ENCODE peak calls at places on chromosomes 12 and 14, in seven cellular contexts. One of them, this sample, is unnamed.

GRCh38 chr14:22986508-22987054 is 4.2 kb upstream of the AJUBA start:
- DNase-seq in uterus: peak
- DNase-seq in NB4: peak
- DNase-seq in heart left ventricle: peak
- DNase-seq in astrocyte of the spinal cord: peak
- DNase-seq in HCT116: peak
- DNase-seq in dorsolateral prefrontal cortex: peak
- DNase-seq in this sample: peak

GRCh38 chr12:16165506-16165905 is 112.0 kb downstream of the SLC15A5 start:
- DNase-seq in uterus: peak
- DNase-seq in astrocyte of the spinal cord: peak
- DNase-seq in heart left ventricle: no peak
- DNase-seq in dorsolateral prefrontal cortex: no peak
- DNase-seq in HCT116: peak
- DNase-seq in NB4: peak
- DNase-seq in this sample: peak

GRCh38 chr12:64618953-64619590 is 8.8 kb downstream of the RASSF3 start:
- DNase-seq in uterus: no peak
- DNase-seq in heart left ventricle: no peak
- DNase-seq in NB4: peak
- DNase-seq in HCT116: no peak
- DNase-seq in dorsolateral prefrontal cortex: no peak
- DNase-seq in astrocyte of the spinal cord: peak
- DNase-seq in this sample: peak

GRCh38 chr12:73076760-73077159 is 804.6 kb downstream of the TRHDE start:
- DNase-seq in HCT116: no peak
- DNase-seq in NB4: no peak
- DNase-seq in dorsolateral prefrontal cortex: no peak
- DNase-seq in uterus: no peak
- DNase-seq in astrocyte of the spinal cord: no peak
- DNase-seq in heart left ventricle: no peak
- DNase-seq in this sample: no peak

GRCh38 chr12:46383654-46384450 is 11.3 kb upstream of the SLC38A2 start:
- DNase-seq in heart left ventricle: peak
- DNase-seq in astrocyte of the spinal cord: peak
- DNase-seq in HCT116: peak
- DNase-seq in uterus: peak
- DNase-seq in NB4: peak
- DNase-seq in dorsolateral prefrontal cortex: peak
- DNase-seq in this sample: peak

GRCh38 chr12:124500232-124501079 is 67.0 kb downstream of the NCOR2 start:
- DNase-seq in astrocyte of the spinal cord: peak
- DNase-seq in uterus: no peak
- DNase-seq in NB4: no peak
- DNase-seq in heart left ventricle: no peak
- DNase-seq in HCT116: no peak
- DNase-seq in dorsolateral prefrontal cortex: no peak
- DNase-seq in this sample: peak

GRCh38 chr14:53148612-53149202 is 4.4 kb downstream of the DDHD1 start:
- DNase-seq in heart left ventricle: no peak
- DNase-seq in NB4: no peak
- DNase-seq in HCT116: no peak
- DNase-seq in astrocyte of the spinal cord: no peak
- DNase-seq in uterus: no peak
- DNase-seq in dorsolateral prefrontal cortex: no peak
- DNase-seq in this sample: no peak

GRCh38 chr12:48601013-48601756 is 31.3 kb upstream of the LALBA start:
- DNase-seq in NB4: no peak
- DNase-seq in heart left ventricle: no peak
- DNase-seq in dorsolateral prefrontal cortex: no peak
- DNase-seq in uterus: no peak
- DNase-seq in astrocyte of the spinal cord: no peak
- DNase-seq in HCT116: no peak
- DNase-seq in this sample: peak

GRCh38 chr12:52617403-52617785 is 965 bp downstream of the KRT73 start:
- DNase-seq in HCT116: no peak
- DNase-seq in uterus: no peak
- DNase-seq in dorsolateral prefrontal cortex: no peak
- DNase-seq in NB4: no peak
- DNase-seq in astrocyte of the spinal cord: no peak
- DNase-seq in heart left ventricle: no peak
- DNase-seq in this sample: no peak

GRCh38 chr12:124738636-124739467 is 124.8 kb downstream of the SCARB1 start:
- DNase-seq in uterus: no peak
- DNase-seq in NB4: no peak
- DNase-seq in dorsolateral prefrontal cortex: no peak
- DNase-seq in astrocyte of the spinal cord: peak
- DNase-seq in HCT116: no peak
- DNase-seq in heart left ventricle: no peak
- DNase-seq in this sample: peak

GRCh38 chr14:60649815-60650381 is 621 bp upstream of the SIX1 start:
- DNase-seq in dorsolateral prefrontal cortex: no peak
- DNase-seq in uterus: no peak
- DNase-seq in HCT116: no peak
- DNase-seq in astrocyte of the spinal cord: peak
- DNase-seq in heart left ventricle: no peak
- DNase-seq in NB4: peak
- DNase-seq in this sample: no peak

GRCh38 chr14:53683229-53683628 is 273.4 kb downstream of the BMP4 start:
- DNase-seq in HCT116: no peak
- DNase-seq in heart left ventricle: no peak
- DNase-seq in NB4: no peak
- DNase-seq in astrocyte of the spinal cord: no peak
- DNase-seq in uterus: no peak
- DNase-seq in dorsolateral prefrontal cortex: no peak
- DNase-seq in this sample: no peak

GRCh38 chr14:70894868-70895267 is 12.4 kb upstream of the PCNX1 start:
- DNase-seq in uterus: no peak
- DNase-seq in NB4: no peak
- DNase-seq in heart left ventricle: no peak
- DNase-seq in astrocyte of the spinal cord: no peak
- DNase-seq in HCT116: no peak
- DNase-seq in dorsolateral prefrontal cortex: no peak
- DNase-seq in this sample: no peak

GRCh38 chr14:29637406-29637805 is 290.2 kb downstream of the PRKD1 start:
- DNase-seq in uterus: no peak
- DNase-seq in heart left ventricle: peak
- DNase-seq in NB4: no peak
- DNase-seq in astrocyte of the spinal cord: peak
- DNase-seq in HCT116: no peak
- DNase-seq in dorsolateral prefrontal cortex: peak
- DNase-seq in this sample: peak

GRCh38 chr14:99231850-99232401 is 40.1 kb downstream of the BCL11B start:
- DNase-seq in astrocyte of the spinal cord: no peak
- DNase-seq in uterus: no peak
- DNase-seq in HCT116: peak
- DNase-seq in heart left ventricle: no peak
- DNase-seq in NB4: peak
- DNase-seq in dorsolateral prefrontal cortex: no peak
- DNase-seq in this sample: no peak

GRCh38 chr14:74571441-74571841 is 40.6 kb downstream of the LTBP2 start:
- DNase-seq in astrocyte of the spinal cord: no peak
- DNase-seq in dorsolateral prefrontal cortex: no peak
- DNase-seq in NB4: no peak
- DNase-seq in heart left ventricle: no peak
- DNase-seq in uterus: no peak
- DNase-seq in HCT116: no peak
- DNase-seq in this sample: peak

GRCh38 chr12:12562016-12562483 is 613 bp downstream of the DUSP16 start:
- DNase-seq in NB4: peak
- DNase-seq in dorsolateral prefrontal cortex: no peak
- DNase-seq in uterus: peak
- DNase-seq in HCT116: no peak
- DNase-seq in astrocyte of the spinal cord: no peak
- DNase-seq in heart left ventricle: peak
- DNase-seq in this sample: peak

GRCh38 chr12:11743748-11744147 is 94.3 kb downstream of the ETV6 start:
- DNase-seq in NB4: no peak
- DNase-seq in dorsolateral prefrontal cortex: no peak
- DNase-seq in uterus: no peak
- DNase-seq in HCT116: no peak
- DNase-seq in astrocyte of the spinal cord: no peak
- DNase-seq in heart left ventricle: no peak
- DNase-seq in this sample: no peak

GRCh38 chr12:77941396-77941795 is 110.7 kb downstream of the NAV3 start:
- DNase-seq in astrocyte of the spinal cord: peak
- DNase-seq in NB4: no peak
- DNase-seq in dorsolateral prefrontal cortex: no peak
- DNase-seq in heart left ventricle: no peak
- DNase-seq in uterus: no peak
- DNase-seq in HCT116: no peak
- DNase-seq in this sample: peak

GRCh38 chr14:79279645-79280399 is 931.5 kb downstream of the DIO2 start:
- DNase-seq in dorsolateral prefrontal cortex: no peak
- DNase-seq in HCT116: no peak
- DNase-seq in NB4: no peak
- DNase-seq in heart left ventricle: no peak
- DNase-seq in astrocyte of the spinal cord: no peak
- DNase-seq in uterus: peak
- DNase-seq in this sample: peak

GRCh38 chr12:124036117-124037109 is 63.4 kb downstream of the ZNF664 start:
- DNase-seq in uterus: peak
- DNase-seq in dorsolateral prefrontal cortex: no peak
- DNase-seq in NB4: peak
- DNase-seq in HCT116: peak
- DNase-seq in astrocyte of the spinal cord: peak
- DNase-seq in heart left ventricle: peak
- DNase-seq in this sample: peak

GRCh38 chr14:55578511-55578910 is 1.5 kb upstream of the KTN1 start:
- DNase-seq in NB4: no peak
- DNase-seq in dorsolateral prefrontal cortex: no peak
- DNase-seq in astrocyte of the spinal cord: no peak
- DNase-seq in HCT116: no peak
- DNase-seq in uterus: no peak
- DNase-seq in heart left ventricle: no peak
- DNase-seq in this sample: no peak

GRCh38 chr12:88141425-88141773 is 489 bp downstream of the CEP290 start:
- DNase-seq in dorsolateral prefrontal cortex: no peak
- DNase-seq in astrocyte of the spinal cord: no peak
- DNase-seq in heart left ventricle: no peak
- DNase-seq in NB4: no peak
- DNase-seq in HCT116: no peak
- DNase-seq in uterus: no peak
- DNase-seq in this sample: no peak

GRCh38 chr12:68904351-68904982 is 28.5 kb downstream of the CPM start:
- DNase-seq in heart left ventricle: no peak
- DNase-seq in NB4: peak
- DNase-seq in HCT116: no peak
- DNase-seq in astrocyte of the spinal cord: no peak
- DNase-seq in uterus: no peak
- DNase-seq in dorsolateral prefrontal cortex: no peak
- DNase-seq in this sample: no peak

GRCh38 chr12:80864046-80864735 is 73.5 kb downstream of the LIN7A start:
- DNase-seq in HCT116: no peak
- DNase-seq in astrocyte of the spinal cord: no peak
- DNase-seq in dorsolateral prefrontal cortex: no peak
- DNase-seq in uterus: no peak
- DNase-seq in heart left ventricle: no peak
- DNase-seq in NB4: no peak
- DNase-seq in this sample: peak

GRCh38 chr14:39576258-39576657 is 144.0 kb upstream of the FBXO33 start:
- DNase-seq in uterus: no peak
- DNase-seq in HCT116: no peak
- DNase-seq in NB4: no peak
- DNase-seq in astrocyte of the spinal cord: peak
- DNase-seq in heart left ventricle: no peak
- DNase-seq in dorsolateral prefrontal cortex: no peak
- DNase-seq in this sample: no peak

GRCh38 chr12:53752192-53752601 is 418 bp upstream of the CISTR start:
- DNase-seq in uterus: no peak
- DNase-seq in astrocyte of the spinal cord: no peak
- DNase-seq in heart left ventricle: no peak
- DNase-seq in NB4: no peak
- DNase-seq in dorsolateral prefrontal cortex: no peak
- DNase-seq in HCT116: no peak
- DNase-seq in this sample: no peak

GRCh38 chr12:71125515-71125914 is 32.3 kb downstream of the TSPAN8 start:
- DNase-seq in HCT116: no peak
- DNase-seq in heart left ventricle: no peak
- DNase-seq in NB4: no peak
- DNase-seq in dorsolateral prefrontal cortex: no peak
- DNase-seq in astrocyte of the spinal cord: no peak
- DNase-seq in uterus: no peak
- DNase-seq in this sample: no peak

GRCh38 chr14:29554335-29554734 is 373.3 kb downstream of the PRKD1 start:
- DNase-seq in dorsolateral prefrontal cortex: no peak
- DNase-seq in uterus: no peak
- DNase-seq in HCT116: no peak
- DNase-seq in NB4: no peak
- DNase-seq in heart left ventricle: no peak
- DNase-seq in astrocyte of the spinal cord: no peak
- DNase-seq in this sample: no peak

GRCh38 chr12:116849216-116849615 is 32.0 kb downstream of the HRK start:
- DNase-seq in astrocyte of the spinal cord: no peak
- DNase-seq in HCT116: no peak
- DNase-seq in dorsolateral prefrontal cortex: no peak
- DNase-seq in heart left ventricle: no peak
- DNase-seq in uterus: no peak
- DNase-seq in NB4: no peak
- DNase-seq in this sample: no peak
- H3K4me3 ChIP-seq in astrocyte of the spinal cord: no peak
- H3K4me3 ChIP-seq in HCT116: no peak
- H3K4me3 ChIP-seq in dorsolateral prefrontal cortex: no peak
- H3K4me3 ChIP-seq in heart left ventricle: no peak
- H3K4me3 ChIP-seq in uterus: no peak
- H3K4me3 ChIP-seq in NB4: no peak
- H3K4me3 ChIP-seq in this sample: no peak

GRCh38 chr14:66782853-66783252 is 274.9 kb downstream of the GPHN start:
- DNase-seq in uterus: no peak
- DNase-seq in astrocyte of the spinal cord: no peak
- DNase-seq in HCT116: no peak
- DNase-seq in heart left ventricle: no peak
- DNase-seq in NB4: no peak
- DNase-seq in dorsolateral prefrontal cortex: no peak
- DNase-seq in this sample: no peak
- TF ChIP-seq CTCF in uterus: no peak
- TF ChIP-seq CTCF in astrocyte of the spinal cord: no peak
- TF ChIP-seq CTCF in HCT116: no peak
- TF ChIP-seq CTCF in heart left ventricle: no peak
- TF ChIP-seq CTCF in NB4: no peak
- TF ChIP-seq CTCF in dorsolateral prefrontal cortex: no peak
- TF ChIP-seq CTCF in this sample: no peak

GRCh38 chr14:95666450-95666849 is 19.8 kb upstream of the TCL1B start:
- DNase-seq in astrocyte of the spinal cord: no peak
- DNase-seq in heart left ventricle: no peak
- DNase-seq in dorsolateral prefrontal cortex: no peak
- DNase-seq in uterus: no peak
- DNase-seq in HCT116: no peak
- DNase-seq in NB4: no peak
- DNase-seq in this sample: no peak
- H3K4me3 ChIP-seq in astrocyte of the spinal cord: no peak
- H3K4me3 ChIP-seq in heart left ventricle: no peak
- H3K4me3 ChIP-seq in dorsolateral prefrontal cortex: no peak
- H3K4me3 ChIP-seq in uterus: no peak
- H3K4me3 ChIP-seq in HCT116: no peak
- H3K4me3 ChIP-seq in NB4: no peak
- H3K4me3 ChIP-seq in this sample: no peak

DNA sequence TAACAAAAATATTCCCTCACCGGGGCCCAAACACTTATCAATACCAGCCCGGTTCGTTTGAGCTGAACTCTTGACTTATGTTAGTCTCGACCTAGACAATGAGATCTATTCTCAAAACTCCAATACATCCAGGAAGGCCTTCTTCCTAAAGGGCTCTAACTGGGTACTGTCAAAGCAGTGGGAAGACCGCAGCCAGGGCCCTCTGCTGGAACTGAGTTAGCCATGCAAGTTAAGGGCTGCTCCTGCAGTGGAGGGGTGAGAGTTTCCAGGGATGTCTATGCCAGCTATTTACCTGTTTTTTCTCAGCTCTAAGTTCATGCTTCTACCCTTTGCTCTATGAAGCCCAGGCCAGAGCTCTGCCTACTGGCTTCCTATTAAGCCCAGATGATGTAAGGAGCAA is 348.8 kb downstream of the GXYLT1 start:
- DNase-seq in dorsolateral prefrontal cortex: no peak
- DNase-seq in astrocyte of the spinal cord: no peak
- DNase-seq in HCT116: peak
- DNase-seq in heart left ventricle: no peak
- DNase-seq in NB4: no peak
- DNase-seq in uterus: no peak
- DNase-seq in this sample: no peak
- TF ChIP-seq CTCF in dorsolateral prefrontal cortex: no peak
- TF ChIP-seq CTCF in astrocyte of the spinal cord: no peak
- TF ChIP-seq CTCF in HCT116: peak
- TF ChIP-seq CTCF in heart left ventricle: no peak
- TF ChIP-seq CTCF in NB4: peak
- TF ChIP-seq CTCF in uterus: no peak
- TF ChIP-seq CTCF in this sample: no peak